ENCODE peak calls at places on chromosomes 6 and 20, in seven cellular contexts. U is body of pancreas, W is right lobe of liver, K is IMR-90, D is foreskin fibroblast, B is mammary epithelial cell, A is choroid plexus epithelial cell. X is an unnamed sample.

GRCh38 chr6:46201701-46202100 is 30.9 kb upstream of the ENPP5 start:
- DNase-seq in W (no peak), B (no peak), U (no peak), A (no peak), K (no peak), D (no peak), X (no peak)

GRCh38 chr6:32764050-32764449 is 718 bp upstream of the HLA-DQB2 start:
- DNase-seq in U (no peak), D (no peak), A (no peak), W (no peak), B (no peak), K (no peak), X (no peak)

GRCh38 chr6:2850480-2851150 is 9.0 kb upstream of the SERPINB1 start:
- DNase-seq in U (no peak), B (no peak), D (peak), A (peak), K (peak), W (no peak), X (peak)

GRCh38 chr20:46558511-46558959 is 8.1 kb upstream of the OCSTAMP start:
- DNase-seq in U (peak), K (peak), W (no peak), D (peak), B (peak), A (peak), X (peak)

GRCh38 chr6:912871-913663 is 220.1 kb upstream of the EXOC2 start:
- DNase-seq in B (peak), D (peak), K (peak), A (peak), W (no peak), U (peak), X (peak)

GRCh38 chr6:167855825-167856425 is 29.2 kb downstream of the AFDN start:
- DNase-seq in U (no peak), A (peak), W (no peak), D (peak), K (peak), B (peak), X (peak)

GRCh38 chr6:148217921-148218320 is 124.7 kb upstream of the SASH1 start:
- DNase-seq in A (no peak), D (peak), W (no peak), U (no peak), B (no peak), K (no peak), X (no peak)

GRCh38 chr20:32429745-32430360 is 71.7 kb downstream of the ASXL1 start:
- DNase-seq in K (no peak), A (no peak), D (no peak), U (no peak), W (no peak), B (no peak), X (no peak)

GRCh38 chr6:107318100-107318736 is 141.1 kb downstream of the PDSS2 start:
- DNase-seq in D (peak), U (peak), W (peak), K (peak), B (peak), A (peak), X (peak)

GRCh38 chr6:37338745-37339255 is 15.0 kb upstream of the RNF8 start:
- DNase-seq in B (no peak), A (no peak), W (no peak), K (no peak), U (no peak), D (no peak), X (no peak)

GRCh38 chr6:79420054-79420453 is 117.2 kb downstream of the LCA5 start:
- DNase-seq in W (no peak), B (no peak), U (no peak), K (no peak), D (no peak), A (peak), X (no peak)

GRCh38 chr20:3909952-3910366 is 20.8 kb downstream of the PANK2 start:
- DNase-seq in B (no peak), K (no peak), A (no peak), D (no peak), U (no peak), W (no peak), X (no peak)

GRCh38 chr20:53613748-53614147 is 20.1 kb upstream of the ZNF217 start:
- DNase-seq in U (no peak), B (no peak), D (peak), W (no peak), A (no peak), K (no peak), X (peak)

GRCh38 chr20:57580478-57581201 is 19.7 kb downstream of the PCK1 start:
- DNase-seq in D (no peak), K (no peak), B (no peak), U (no peak), A (no peak), W (no peak), X (no peak)

GRCh38 chr20:2820896-2821869 is 5.0 kb downstream of the TMEM239 start:
- DNase-seq in U (no peak), D (no peak), A (no peak), B (no peak), W (peak), K (no peak), X (no peak)

GRCh38 chr6:85058806-85059205 is 294.4 kb upstream of the TBX18 start:
- DNase-seq in U (no peak), D (peak), K (no peak), W (no peak), B (no peak), A (no peak), X (peak)

GRCh38 chr6:88855521-88856152 is 107.8 kb downstream of the RNGTT start:
- DNase-seq in U (no peak), W (no peak), D (peak), K (peak), A (no peak), B (no peak), X (no peak)

GRCh38 chr6:43001843-43002242 is 11.9 kb downstream of the MEA1 start:
- DNase-seq in K (no peak), D (no peak), A (no peak), B (no peak), U (no peak), W (no peak), X (no peak)

GRCh38 chr6:42993445-42993844 is 9.1 kb downstream of the PPP2R5D start:
- DNase-seq in W (no peak), B (no peak), D (no peak), U (no peak), K (no peak), A (no peak), X (no peak)

GRCh38 chr6:42996513-42996912 is 12.1 kb downstream of the PPP2R5D start:
- DNase-seq in A (no peak), U (no peak), B (no peak), K (no peak), W (no peak), D (peak), X (no peak)
- H3K4me3 ChIP-seq in A (no peak), U (no peak), B (no peak), K (no peak), W (no peak), D (no peak), X (no peak)

GRCh38 chr20:51562334-51563140 is 20.0 kb upstream of the NFATC2 start:
- DNase-seq in B (peak), U (peak), A (peak), W (peak), D (peak), K (peak), X (peak)

GRCh38 chr20:51563141-51563596 is 20.6 kb upstream of the NFATC2 start:
- DNase-seq in W (peak), D (no peak), B (no peak), A (peak), U (no peak), K (no peak), X (no peak)

GRCh38 chr20:51563597-51564332 is 21.2 kb upstream of the NFATC2 start:
- DNase-seq in W (peak), U (peak), D (peak), B (peak), A (peak), K (peak), X (peak)

GRCh38 chr20:51560550-51561307 is 18.2 kb upstream of the NFATC2 start:
- DNase-seq in A (no peak), B (no peak), K (peak), U (no peak), W (no peak), D (peak), X (no peak)

GRCh38 chr20:51562027-51562333 is 19.5 kb upstream of the NFATC2 start:
- DNase-seq in K (peak), D (peak), A (peak), B (no peak), W (no peak), U (no peak), X (peak)
- H3K4me3 ChIP-seq in K (peak), D (peak), A (peak), B (peak), W (peak), U (no peak), X (peak)

GRCh38 chr6:26332408-26332807 is 32.6 kb upstream of the BTN3A2 start:
- DNase-seq in K (no peak), A (no peak), U (no peak), B (no peak), W (no peak), D (peak), X (no peak)
- H3K4me3 ChIP-seq in K (peak), A (peak), U (no peak), B (peak), W (no peak), D (peak), X (no peak)

DNA sequence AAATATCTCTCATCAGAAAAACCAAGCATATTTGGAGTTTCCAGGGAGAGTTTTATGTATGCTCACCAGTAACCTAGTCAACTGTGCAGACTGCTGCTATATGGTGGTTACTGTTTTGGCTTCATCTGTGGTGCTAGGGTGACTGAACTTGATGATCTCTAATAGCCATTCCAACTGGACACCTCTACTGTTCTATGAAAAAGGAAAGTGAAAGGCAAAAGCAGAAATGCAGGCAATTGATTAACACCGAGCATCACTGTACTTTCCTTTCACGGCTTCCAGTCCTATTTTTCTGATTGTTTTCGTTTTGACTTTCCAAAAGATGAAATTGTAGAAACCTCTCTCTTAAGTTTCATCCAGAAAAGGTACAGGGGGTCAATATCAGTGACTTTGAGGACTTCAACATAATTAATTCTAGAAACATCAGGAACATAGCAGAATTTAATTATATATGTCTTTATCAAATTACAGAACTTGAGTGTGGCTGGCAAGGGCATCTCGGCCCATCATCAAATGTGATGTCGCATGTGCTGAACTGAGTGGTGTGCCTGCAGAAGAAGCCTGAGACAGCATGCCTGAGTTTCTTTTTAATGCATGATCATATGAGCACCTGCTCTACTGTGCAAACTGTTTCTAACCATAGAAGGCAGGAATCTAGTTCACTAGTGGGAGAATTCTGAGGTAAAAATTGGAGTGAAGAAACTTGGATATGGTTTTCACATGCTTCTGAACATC is 464.3 kb upstream of the FLRT3 start:
- DNase-seq in D (no peak), B (no peak), A (no peak), W (no peak), U (no peak), K (no peak), X (no peak)
- H3K4me3 ChIP-seq in D (no peak), B (no peak), A (no peak), W (no peak), U (no peak), K (no peak), X (no peak)

DNA sequence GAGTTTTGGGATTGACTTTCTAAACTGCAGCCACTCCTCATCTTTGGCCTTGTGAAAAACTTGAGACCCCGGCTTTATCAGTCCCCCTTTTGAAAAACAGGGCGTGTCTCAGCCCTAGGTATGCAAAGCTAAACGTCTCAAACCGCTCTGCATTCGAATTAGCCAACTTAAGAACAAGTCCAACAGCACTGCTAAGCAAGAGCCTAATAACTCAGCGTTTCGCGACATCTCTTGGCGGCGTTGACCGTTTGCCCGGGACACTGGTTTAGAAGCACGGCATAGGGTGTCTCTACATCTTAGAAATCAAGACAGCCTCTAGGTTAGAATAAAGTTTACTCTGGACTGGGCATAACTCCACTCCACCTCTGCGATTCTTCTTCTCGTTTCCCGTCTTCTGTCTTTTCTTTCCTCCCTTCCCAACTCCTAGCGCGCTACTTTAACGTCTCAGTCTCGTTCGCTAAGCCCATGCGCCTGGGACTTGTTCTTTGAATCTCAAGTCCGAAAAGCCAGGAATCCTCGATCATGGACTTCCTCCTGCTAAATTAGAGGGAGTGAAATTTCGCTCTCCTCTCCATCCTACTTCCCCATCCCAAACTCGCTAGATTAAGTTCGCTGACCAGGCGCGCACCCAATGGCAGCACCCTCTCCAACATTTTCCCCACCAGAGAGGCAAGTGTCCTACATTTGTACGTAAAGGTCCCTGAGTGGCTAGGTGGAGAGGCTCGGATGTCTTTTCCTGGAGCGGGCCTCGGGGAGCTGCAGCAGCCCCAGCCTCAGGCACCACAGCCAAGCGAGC is 10.5 kb upstream of the TFAP2A start:
- DNase-seq in K (no peak), B (no peak), U (no peak), A (no peak), D (no peak), W (no peak), X (peak)
- H3K4me3 ChIP-seq in K (peak), B (peak), U (no peak), A (peak), D (peak), W (no peak), X (peak)